ENCODE peak calls at places on chromosomes 5 and 9, in five cellular contexts. L, K, Q, V and X are unnamed samples.

GRCh38 chr9:110443878-110444245 is 106.2 kb upstream of the TXNDC8 start:
- DNase-seq in L (no peak), K (no peak), Q (no peak), V (no peak), X (no peak)

GRCh38 chr5:173771058-173771742 is 116.9 kb upstream of the CPEB4 start:
- DNase-seq in L (no peak), K (no peak), Q (no peak), V (no peak), X (no peak)

GRCh38 chr5:130045334-130045733 is 141.1 kb downstream of the CHSY3 start:
- DNase-seq in L (no peak), K (no peak), Q (no peak), V (no peak), X (no peak)

GRCh38 chr9:116074658-116075057 is 78.9 kb upstream of the PAPPA start:
- DNase-seq in L (no peak), K (no peak), Q (no peak), V (no peak), X (no peak)

GRCh38 chr5:170782438-170782837 is 1.1 kb upstream of the GABRP start:
- DNase-seq in L (no peak), K (no peak), Q (no peak), V (no peak), X (no peak)

GRCh38 chr9:84404095-84404686 is 63.6 kb upstream of the SLC28A3 start:
- DNase-seq in L (no peak), K (no peak), Q (no peak), V (no peak), X (no peak)

GRCh38 chr9:131613346-131613745 is 68.0 kb downstream of the PRRT1B start:
- DNase-seq in L (no peak), K (no peak), Q (no peak), V (no peak), X (no peak)

GRCh38 chr9:137524161-137524560 is 26.0 kb downstream of the PNPLA7 start:
- DNase-seq in L (no peak), K (no peak), Q (no peak), V (no peak), X (no peak)

GRCh38 chr9:76598971-76599370 is 140.0 kb downstream of the GCNT1 start:
- DNase-seq in L (no peak), K (no peak), Q (no peak), V (no peak), X (no peak)

GRCh38 chr9:127123239-127123935 is 952 bp upstream of the ANGPTL2 start:
- DNase-seq in L (peak), K (no peak), Q (no peak), V (no peak), X (no peak)

GRCh38 chr9:127509261-127509954 is 58.1 kb downstream of the LRSAM1 start:
- DNase-seq in L (peak), K (no peak), Q (no peak), V (no peak), X (no peak)

GRCh38 chr5:97019435-97020117 is 83.7 kb downstream of the LNPEP start:
- DNase-seq in L (no peak), K (no peak), Q (no peak), V (no peak), X (no peak)

GRCh38 chr5:18285257-18285656 is 651.0 kb downstream of the TAF11L14 start:
- DNase-seq in L (no peak), K (no peak), Q (no peak), V (no peak), X (no peak)

GRCh38 chr5:95471922-95472321 is 80.8 kb downstream of the FAM81B start:
- DNase-seq in L (no peak), K (no peak), Q (no peak), V (no peak), X (no peak)

GRCh38 chr9:79489241-79490000 is 82.3 kb upstream of the TLE4 start:
- DNase-seq in L (peak), K (no peak), Q (no peak), V (no peak), X (no peak)

GRCh38 chr9:136137321-136138054 is 18.8 kb upstream of the TMEM250 start:
- DNase-seq in L (no peak), K (no peak), Q (no peak), V (no peak), X (no peak)